ENCODE peak calls at places on chromosomes 16 and 17, in ten cellular contexts. P, Z, F, D, S, O, C, B, I and N are unnamed samples.
A peak's percentile ranks its signal among the peaks of the same experiment; 100 is the strongest.

GRCh38 chr17:78597923-78598545 is 20.8 kb upstream of the DNAH17 start:
- DNase-seq in P (no peak), Z (no peak), F (no peak), D (no peak), S (no peak), O (peak; percentile 41), C (peak; percentile 86), B (peak; percentile 88), I (peak; percentile 15), N (peak; percentile 13)

GRCh38 chr17:16940116-16940881 is 31.6 kb downstream of the TNFRSF13B start:
- DNase-seq in P (no peak), Z (no peak), F (no peak), D (no peak), S (no peak), O (no peak), C (no peak), B (no peak), I (peak; percentile 71), N (peak; percentile 84)

GRCh38 chr16:46854846-46855245 is 23.9 kb upstream of the C16orf87 start:
- DNase-seq in P (no peak), Z (no peak), F (no peak), D (no peak), S (no peak), O (no peak), C (no peak), B (no peak), I (no peak), N (no peak)

GRCh38 chr16:75254359-75254837 is 3.0 kb upstream of the BCAR1 start:
- DNase-seq in P (peak; percentile 28), Z (no peak), F (peak; percentile 76), D (peak; percentile 92), S (no peak), O (no peak), C (peak; percentile 88), B (peak; percentile 97), I (peak; percentile 66), N (no peak)

GRCh38 chr17:17063546-17064122 is 21.4 kb downstream of the MPRIP start:
- DNase-seq in P (no peak), Z (no peak), F (no peak), D (peak; percentile 56), S (no peak), O (no peak), C (no peak), B (peak; percentile 41), I (peak; percentile 72), N (peak; percentile 52)

GRCh38 chr16:56776562-56776961 is 46.6 kb downstream of the NUP93 start:
- DNase-seq in P (no peak), Z (no peak), F (no peak), D (no peak), S (no peak), O (no peak), C (no peak), B (peak; percentile 63), I (no peak), N (no peak)

GRCh38 chr17:37177234-37177633 is 198.6 kb upstream of the C17orf78 start:
- DNase-seq in P (no peak), Z (no peak), F (no peak), D (no peak), S (no peak), O (no peak), C (no peak), B (no peak), I (no peak), N (no peak)

GRCh38 chr17:44543213-44543904 is 13.9 kb upstream of the FZD2 start:
- DNase-seq in P (peak; percentile 65), Z (no peak), F (no peak), D (peak; percentile 94), S (no peak), O (peak; percentile 88), C (peak; percentile 96), B (peak; percentile 83), I (no peak), N (no peak)

GRCh38 chr16:47132310-47132709 is 11.4 kb downstream of the NETO2 start:
- DNase-seq in P (no peak), Z (no peak), F (no peak), D (no peak), S (no peak), O (no peak), C (peak; percentile 5), B (no peak), I (no peak), N (no peak)

GRCh38 chr17:55527520-55528118 is 16.4 kb upstream of the SMIM36 start:
- DNase-seq in P (peak; percentile 30), Z (peak; percentile 25), F (no peak), D (peak; percentile 71), S (no peak), O (peak; percentile 44), C (peak; percentile 65), B (peak; percentile 74), I (no peak), N (no peak)

GRCh38 chr17:74089869-74090464 is 113.5 kb upstream of the RPL38 start:
- DNase-seq in P (peak; percentile 73), Z (peak; percentile 73), F (peak; percentile 81), D (peak; percentile 79), S (no peak), O (no peak), C (no peak), B (peak; percentile 34), I (no peak), N (no peak)

GRCh38 chr17:78706271-78706915 is 75.7 kb downstream of the CYTH1 start:
- DNase-seq in P (no peak), Z (no peak), F (no peak), D (peak; percentile 79), S (no peak), O (no peak), C (peak; percentile 58), B (no peak), I (no peak), N (no peak)

GRCh38 chr16:8905168-8905762 is 23.1 kb downstream of the LITAFD start:
- DNase-seq in P (no peak), Z (no peak), F (no peak), D (peak; percentile 69), S (no peak), O (no peak), C (peak; percentile 45), B (peak; percentile 46), I (no peak), N (no peak)
- TF ChIP-seq CTCF in P (no peak), Z (peak; percentile 58), F (no peak), D (peak; percentile 27), S (peak; percentile 18), O (peak; percentile 62), C (peak; percentile 49), B (peak; percentile 57), I (no peak), N (peak; percentile 74)

DNA sequence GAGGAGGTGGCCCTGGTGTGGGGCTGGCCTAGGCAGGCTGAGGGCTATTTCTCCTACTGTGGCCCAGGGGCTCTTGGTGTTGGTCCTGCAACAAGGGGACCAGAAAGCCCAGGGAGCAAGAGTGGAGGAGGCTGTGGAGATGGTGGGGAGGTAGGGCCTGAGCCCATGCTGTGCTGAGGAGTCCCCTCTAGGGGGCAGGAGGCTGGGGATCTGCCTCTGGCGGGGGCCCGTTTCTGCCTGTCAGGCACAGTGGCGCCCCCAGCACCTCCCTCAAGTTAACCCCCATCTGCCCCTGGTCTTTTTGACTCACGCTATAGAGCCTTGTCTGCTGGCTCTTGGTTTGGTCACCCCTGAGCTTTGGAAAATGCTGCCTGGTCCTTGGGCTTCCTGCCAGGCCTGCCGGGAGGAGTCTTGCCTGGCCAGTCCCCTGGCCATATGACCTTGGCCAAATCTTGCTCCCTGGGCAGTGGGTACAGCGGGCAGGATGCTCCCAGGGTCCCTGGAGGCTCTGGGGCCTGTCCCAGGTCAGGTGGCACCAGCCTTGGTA is 5.9 kb downstream of the BAIAP2 start:
- DNase-seq in P (no peak), Z (no peak), F (no peak), D (peak; percentile 45), S (no peak), O (no peak), C (no peak), B (no peak), I (no peak), N (no peak)
- TF ChIP-seq CTCF in P (peak; percentile 24), Z (peak; percentile 53), F (peak; percentile 27), D (peak; percentile 55), S (no peak), O (peak; percentile 43), C (peak; percentile 38), B (peak; percentile 52), I (no peak), N (peak; percentile 74)

GRCh38 chr17:2222901-2223616 is 80.5 kb downstream of the SMG6 start:
- DNase-seq in P (no peak), Z (no peak), F (peak; percentile 44), D (no peak), S (peak; percentile 23), O (no peak), C (peak; percentile 80), B (peak; percentile 97), I (no peak), N (no peak)
- TF ChIP-seq CTCF in P (no peak), Z (no peak), F (no peak), D (no peak), S (no peak), O (no peak), C (no peak), B (no peak), I (no peak), N (no peak)

GRCh38 chr17:19242323-19242722 is 5.2 kb downstream of the EPN2 start:
- DNase-seq in P (no peak), Z (no peak), F (no peak), D (no peak), S (no peak), O (no peak), C (no peak), B (no peak), I (no peak), N (no peak)

GRCh38 chr17:19239544-19239943 is 2.4 kb downstream of the EPN2 start:
- DNase-seq in P (no peak), Z (no peak), F (no peak), D (no peak), S (no peak), O (no peak), C (no peak), B (peak; percentile 71), I (peak; percentile 52), N (no peak)

GRCh38 chr17:19238167-19238505 is 970 bp downstream of the EPN2 start:
- DNase-seq in P (peak; percentile 41), Z (no peak), F (peak; percentile 64), D (peak; percentile 31), S (no peak), O (no peak), C (no peak), B (no peak), I (peak; percentile 79), N (no peak)

GRCh38 chr17:19242926-19243325 is 5.8 kb downstream of the EPN2 start:
- DNase-seq in P (no peak), Z (no peak), F (no peak), D (no peak), S (no peak), O (no peak), C (no peak), B (no peak), I (peak; percentile 25), N (no peak)

DNA sequence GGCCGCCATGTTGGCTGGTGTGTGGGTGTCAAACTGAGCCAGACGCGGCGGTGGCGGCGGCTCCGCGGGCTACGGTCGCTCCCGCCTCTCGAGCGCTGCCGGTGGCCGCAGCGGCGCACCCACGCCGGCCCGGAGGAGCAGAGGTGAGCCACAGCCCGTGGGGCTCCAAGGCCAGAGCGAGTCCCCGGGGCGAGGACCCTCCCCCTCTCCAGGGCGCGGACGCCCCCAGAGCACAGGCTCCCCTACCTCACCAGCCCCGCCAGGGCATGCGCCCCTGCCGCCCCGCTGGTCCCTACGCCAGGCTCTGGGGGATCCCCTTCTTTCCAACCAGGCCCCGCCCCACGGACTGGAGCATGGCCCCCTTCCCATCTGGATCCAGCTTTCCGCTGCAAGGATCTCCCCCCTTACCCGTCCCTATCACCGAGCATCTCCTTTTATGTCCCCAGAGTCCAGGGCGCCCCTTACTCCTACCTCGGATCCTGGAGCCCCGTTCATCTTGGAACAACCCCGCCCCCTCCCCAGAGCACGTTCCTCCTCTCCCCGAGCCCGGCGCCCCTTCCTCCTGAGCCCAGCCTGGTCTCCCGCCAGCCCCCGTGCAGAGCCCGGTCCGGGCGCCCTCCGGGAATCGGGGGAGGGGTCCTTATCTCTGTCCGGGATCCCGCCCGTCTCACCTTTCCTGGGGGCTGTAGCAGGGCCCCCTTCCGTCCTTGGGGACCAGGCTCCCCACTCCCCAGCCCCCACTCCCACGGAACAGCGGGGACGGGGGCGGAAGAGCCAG is 412 bp downstream of the EPN2 start:
- DNase-seq in P (peak; percentile 64), Z (no peak), F (peak; percentile 47), D (peak; percentile 51), S (peak; percentile 2), O (no peak), C (no peak), B (no peak), I (peak; percentile 87), N (no peak)
- TF ChIP-seq CTCF in P (no peak), Z (peak; percentile 37), F (peak; percentile 17), D (peak; percentile 7), S (no peak), O (no peak), C (peak; percentile 14), B (peak; percentile 15), I (no peak), N (peak; percentile 54)